ENCODE peak calls at places on chromosome 16, in four cellular contexts. A is GM12878, E is K562, V is HepG2. I is an unnamed sample.

GRCh38 chr16:69520800-69521602 is 44.8 kb upstream of the NFAT5 start:
- DNase-seq in A (peak; percentile 65), E (no peak), V (peak; percentile 92), I (no peak)

GRCh38 chr16:17408955-17409441 is 61.8 kb downstream of the XYLT1 start:
- DNase-seq in E (no peak), V (no peak), A (peak; percentile 72), I (no peak)

GRCh38 chr16:19765860-19766553 is 47.9 kb downstream of the IQCK start:
- DNase-seq in E (no peak), V (no peak), A (no peak), I (no peak)

GRCh38 chr16:57159447-57159846 is 26.4 kb downstream of the PSME3IP1 start:
- DNase-seq in A (no peak), V (no peak), E (no peak), I (no peak)

GRCh38 chr16:49352923-49353322 is 20.7 kb upstream of the C16orf78 start:
- DNase-seq in A (no peak), V (peak; percentile 23), E (peak; percentile 43), I (peak; percentile 68)

GRCh38 chr16:1676661-1677060 is 1.4 kb upstream of the JPT2 start:
- DNase-seq in A (no peak), E (no peak), V (no peak), I (no peak)

GRCh38 chr16:57656342-57656955 is 11.7 kb upstream of the ADGRG3 start:
- DNase-seq in A (no peak), E (no peak), V (no peak), I (no peak)

GRCh38 chr16:23924138-23924537 is 88.4 kb downstream of the PRKCB start:
- DNase-seq in V (no peak), A (peak; percentile 42), E (no peak), I (no peak)

GRCh38 chr16:2467301-2468141 is 3.6 kb upstream of the NTN3 start:
- DNase-seq in V (no peak), A (no peak), E (no peak), I (peak; percentile 73)

GRCh38 chr16:72066747-72067146 is 3.7 kb downstream of the HPR start:
- DNase-seq in E (peak; percentile 46), V (peak; percentile 72), A (no peak), I (no peak)

GRCh38 chr16:78274771-78275170 is 175.3 kb downstream of the WWOX start:
- DNase-seq in E (no peak), V (no peak), A (no peak), I (no peak)

GRCh38 chr16:31330553-31330890 is 24.5 kb upstream of the ITGAX start:
- DNase-seq in A (no peak), V (no peak), E (no peak), I (no peak)

DNA sequence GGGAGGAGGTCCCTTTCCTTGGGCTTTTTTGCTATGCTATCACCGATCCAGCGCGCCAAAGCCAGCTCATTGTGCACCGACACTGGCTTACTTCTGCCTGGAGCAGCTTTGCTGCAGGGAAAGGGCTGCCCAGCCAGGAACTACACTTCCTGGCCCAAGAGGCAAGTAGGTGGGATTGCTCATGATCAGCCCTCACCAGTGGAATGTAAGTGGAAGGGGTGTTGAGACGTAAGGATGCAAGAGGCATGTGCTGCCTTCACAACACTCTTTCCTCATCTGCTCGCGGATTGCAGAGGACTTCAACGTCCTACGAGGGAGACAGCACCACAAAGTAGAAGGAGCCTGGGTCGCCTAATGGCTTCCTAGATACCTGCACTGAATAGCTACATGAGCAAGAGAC is 104.3 kb upstream of the FOXF1 start:
- DNase-seq in V (no peak), E (no peak), A (no peak), I (no peak)
- TF ChIP-seq ETV6 in V (no peak), E (no peak), A (no peak), I (no peak)

GRCh38 chr16:67481561-67482259 is 753 bp upstream of the ATP6V0D1 start:
- DNase-seq in A (no peak), V (peak; percentile 65), E (no peak), I (no peak)
- TF ChIP-seq ATF2 in A (no peak), V (no peak), E (no peak), I (no peak)

GRCh38 chr16:5058476-5058875 is 7.3 kb downstream of the C16orf89 start:
- DNase-seq in V (peak; percentile 47), E (no peak), A (no peak), I (peak; percentile 86)
- TF ChIP-seq CTCF in V (peak; percentile 52), E (peak; percentile 26), A (no peak), I (peak; percentile 56)

GRCh38 chr16:64469906-64470702 is 651.8 kb downstream of the CDH11 start:
- DNase-seq in V (no peak), E (no peak), A (no peak), I (no peak)

GRCh38 chr16:64469351-64469750 is 652.5 kb downstream of the CDH11 start:
- DNase-seq in E (no peak), V (no peak), A (no peak), I (no peak)

GRCh38 chr16:64468515-64469090 is 653.3 kb downstream of the CDH11 start:
- DNase-seq in V (no peak), E (no peak), A (no peak), I (no peak)

GRCh38 chr16:64475627-64476351 is 646.1 kb downstream of the CDH11 start:
- DNase-seq in E (no peak), A (no peak), V (no peak), I (no peak)

DNA sequence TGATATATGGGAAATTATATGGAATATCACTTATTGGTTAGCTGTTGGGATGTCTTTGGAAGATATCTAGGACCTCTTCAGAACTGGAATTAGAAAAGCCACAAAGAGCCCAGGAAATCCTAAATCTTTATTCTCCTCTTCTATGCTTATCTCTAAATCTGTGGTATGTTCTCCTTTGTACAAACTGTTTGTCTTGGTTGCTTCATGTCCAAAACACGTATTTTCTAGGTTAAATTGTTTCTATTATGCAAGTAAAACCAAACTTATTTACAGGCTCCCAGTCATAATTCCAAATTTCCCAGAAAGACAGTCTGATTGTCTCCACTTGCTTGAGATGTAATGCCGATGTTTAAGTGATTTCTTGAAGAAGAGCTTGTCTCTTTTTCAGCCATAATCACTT is 650.9 kb downstream of the CDH11 start:
- DNase-seq in A (no peak), E (no peak), V (no peak), I (no peak)
- TF ChIP-seq ETV6 in A (no peak), E (no peak), V (no peak), I (no peak)

I was measured in WTC11.